ENCODE peak calls at places on chromosome 10, in ten cellular contexts. One of them, this sample, is unnamed.

GRCh38 chr10:14253079-14253478 is 77.6 kb downstream of the FRMD4A start:
- DNase-seq in HFF-Myc: no peak
- DNase-seq in progenitor cell of endocrine pancreas: no peak
- DNase-seq in esophagus squamous epithelium: no peak
- DNase-seq in cardiac fibroblast: no peak
- DNase-seq in endothelial cell: no peak
- DNase-seq in MM.1S: no peak
- DNase-seq in breast epithelium: no peak
- DNase-seq in neural crest cell: no peak
- DNase-seq in foreskin keratinocyte: no peak
- DNase-seq in this sample: no peak

GRCh38 chr10:79049931-79050895 is 18.6 kb upstream of the ZMIZ1 start:
- DNase-seq in HFF-Myc: no peak
- DNase-seq in progenitor cell of endocrine pancreas: no peak
- DNase-seq in esophagus squamous epithelium: no peak
- DNase-seq in cardiac fibroblast: no peak
- DNase-seq in endothelial cell: no peak
- DNase-seq in MM.1S: no peak
- DNase-seq in breast epithelium: no peak
- DNase-seq in neural crest cell: no peak
- DNase-seq in foreskin keratinocyte: no peak
- DNase-seq in this sample: no peak

GRCh38 chr10:8149991-8150390 is 95.5 kb downstream of the GATA3 start:
- DNase-seq in HFF-Myc: no peak
- DNase-seq in progenitor cell of endocrine pancreas: no peak
- DNase-seq in esophagus squamous epithelium: no peak
- DNase-seq in cardiac fibroblast: no peak
- DNase-seq in endothelial cell: no peak
- DNase-seq in MM.1S: no peak
- DNase-seq in breast epithelium: no peak
- DNase-seq in neural crest cell: no peak
- DNase-seq in foreskin keratinocyte: no peak
- DNase-seq in this sample: no peak

GRCh38 chr10:117551322-117552155 is 9.0 kb downstream of the EMX2 start:
- DNase-seq in HFF-Myc: no peak
- DNase-seq in progenitor cell of endocrine pancreas: no peak
- DNase-seq in esophagus squamous epithelium: no peak
- DNase-seq in cardiac fibroblast: no peak
- DNase-seq in endothelial cell: no peak
- DNase-seq in MM.1S: no peak
- DNase-seq in breast epithelium: no peak
- DNase-seq in neural crest cell: no peak
- DNase-seq in foreskin keratinocyte: no peak
- DNase-seq in this sample: no peak

GRCh38 chr10:86706401-86706841 is 38.1 kb downstream of the LDB3 start:
- DNase-seq in HFF-Myc: no peak
- DNase-seq in progenitor cell of endocrine pancreas: no peak
- DNase-seq in esophagus squamous epithelium: no peak
- DNase-seq in cardiac fibroblast: no peak
- DNase-seq in endothelial cell: no peak
- DNase-seq in MM.1S: no peak
- DNase-seq in breast epithelium: no peak
- DNase-seq in neural crest cell: no peak
- DNase-seq in foreskin keratinocyte: no peak
- DNase-seq in this sample: no peak

GRCh38 chr10:96267234-96267705 is 4.1 kb downstream of the BLNK start:
- DNase-seq in HFF-Myc: no peak
- DNase-seq in progenitor cell of endocrine pancreas: no peak
- DNase-seq in esophagus squamous epithelium: no peak
- DNase-seq in cardiac fibroblast: no peak
- DNase-seq in endothelial cell: no peak
- DNase-seq in MM.1S: no peak
- DNase-seq in breast epithelium: no peak
- DNase-seq in neural crest cell: no peak
- DNase-seq in foreskin keratinocyte: peak
- DNase-seq in this sample: no peak

GRCh38 chr10:1029838-1030237 is 4.2 kb upstream of the IDI2 start:
- DNase-seq in HFF-Myc: no peak
- DNase-seq in progenitor cell of endocrine pancreas: no peak
- DNase-seq in esophagus squamous epithelium: no peak
- DNase-seq in cardiac fibroblast: no peak
- DNase-seq in endothelial cell: no peak
- DNase-seq in MM.1S: no peak
- DNase-seq in breast epithelium: no peak
- DNase-seq in neural crest cell: no peak
- DNase-seq in foreskin keratinocyte: no peak
- DNase-seq in this sample: no peak

GRCh38 chr10:121919666-121920065 is 8.2 kb downstream of the ATE1 start:
- DNase-seq in HFF-Myc: no peak
- DNase-seq in progenitor cell of endocrine pancreas: no peak
- DNase-seq in esophagus squamous epithelium: no peak
- DNase-seq in cardiac fibroblast: no peak
- DNase-seq in endothelial cell: no peak
- DNase-seq in MM.1S: no peak
- DNase-seq in breast epithelium: no peak
- DNase-seq in neural crest cell: no peak
- DNase-seq in foreskin keratinocyte: no peak
- DNase-seq in this sample: no peak

GRCh38 chr10:24215603-24216002 is 6.7 kb downstream of the KIAA1217 start:
- DNase-seq in HFF-Myc: no peak
- DNase-seq in progenitor cell of endocrine pancreas: no peak
- DNase-seq in esophagus squamous epithelium: no peak
- DNase-seq in cardiac fibroblast: no peak
- DNase-seq in endothelial cell: no peak
- DNase-seq in MM.1S: no peak
- DNase-seq in breast epithelium: no peak
- DNase-seq in neural crest cell: no peak
- DNase-seq in foreskin keratinocyte: no peak
- DNase-seq in this sample: no peak

GRCh38 chr10:119252051-119252465 is 44.7 kb downstream of the GRK5 start:
- DNase-seq in HFF-Myc: no peak
- DNase-seq in progenitor cell of endocrine pancreas: no peak
- DNase-seq in esophagus squamous epithelium: no peak
- DNase-seq in cardiac fibroblast: peak
- DNase-seq in endothelial cell: no peak
- DNase-seq in MM.1S: no peak
- DNase-seq in breast epithelium: no peak
- DNase-seq in neural crest cell: no peak
- DNase-seq in foreskin keratinocyte: no peak
- DNase-seq in this sample: no peak

GRCh38 chr10:54060572-54060971 is 740.5 kb downstream of the PCDH15 start:
- DNase-seq in HFF-Myc: no peak
- DNase-seq in progenitor cell of endocrine pancreas: no peak
- DNase-seq in esophagus squamous epithelium: no peak
- DNase-seq in cardiac fibroblast: no peak
- DNase-seq in endothelial cell: no peak
- DNase-seq in MM.1S: no peak
- DNase-seq in breast epithelium: no peak
- DNase-seq in neural crest cell: no peak
- DNase-seq in foreskin keratinocyte: no peak
- DNase-seq in this sample: no peak

GRCh38 chr10:62426086-62426485 is 51.9 kb downstream of the ZNF365 start:
- DNase-seq in HFF-Myc: peak
- DNase-seq in progenitor cell of endocrine pancreas: no peak
- DNase-seq in esophagus squamous epithelium: no peak
- DNase-seq in cardiac fibroblast: no peak
- DNase-seq in endothelial cell: no peak
- DNase-seq in MM.1S: no peak
- DNase-seq in breast epithelium: no peak
- DNase-seq in neural crest cell: no peak
- DNase-seq in foreskin keratinocyte: peak
- DNase-seq in this sample: no peak

GRCh38 chr10:55628260-55628701 is 732.8 kb downstream of the ZWINT start:
- DNase-seq in HFF-Myc: no peak
- DNase-seq in progenitor cell of endocrine pancreas: peak
- DNase-seq in esophagus squamous epithelium: no peak
- DNase-seq in cardiac fibroblast: no peak
- DNase-seq in endothelial cell: peak
- DNase-seq in MM.1S: no peak
- DNase-seq in breast epithelium: no peak
- DNase-seq in neural crest cell: peak
- DNase-seq in foreskin keratinocyte: no peak
- DNase-seq in this sample: peak

GRCh38 chr10:91907914-91908357 is 1.4 kb downstream of the FGFBP3 start:
- DNase-seq in HFF-Myc: no peak
- DNase-seq in progenitor cell of endocrine pancreas: no peak
- DNase-seq in esophagus squamous epithelium: no peak
- DNase-seq in cardiac fibroblast: no peak
- DNase-seq in endothelial cell: no peak
- DNase-seq in MM.1S: no peak
- DNase-seq in breast epithelium: no peak
- DNase-seq in neural crest cell: no peak
- DNase-seq in foreskin keratinocyte: no peak
- DNase-seq in this sample: peak

GRCh38 chr10:49448924-49449323 is 53.0 kb upstream of the DRGX start:
- DNase-seq in HFF-Myc: no peak
- DNase-seq in progenitor cell of endocrine pancreas: no peak
- DNase-seq in esophagus squamous epithelium: no peak
- DNase-seq in cardiac fibroblast: no peak
- DNase-seq in endothelial cell: no peak
- DNase-seq in MM.1S: no peak
- DNase-seq in breast epithelium: no peak
- DNase-seq in neural crest cell: no peak
- DNase-seq in foreskin keratinocyte: peak
- DNase-seq in this sample: no peak

GRCh38 chr10:102347236-102347828 is 48.2 kb upstream of the NFKB2 start:
- DNase-seq in HFF-Myc: no peak
- DNase-seq in progenitor cell of endocrine pancreas: peak
- DNase-seq in esophagus squamous epithelium: no peak
- DNase-seq in cardiac fibroblast: peak
- DNase-seq in endothelial cell: peak
- DNase-seq in MM.1S: no peak
- DNase-seq in breast epithelium: peak
- DNase-seq in neural crest cell: peak
- DNase-seq in foreskin keratinocyte: no peak
- DNase-seq in this sample: no peak

GRCh38 chr10:93074597-93075368 is 1.1 kb downstream of the CYP26A1 start:
- DNase-seq in HFF-Myc: no peak
- DNase-seq in progenitor cell of endocrine pancreas: no peak
- DNase-seq in esophagus squamous epithelium: no peak
- DNase-seq in cardiac fibroblast: no peak
- DNase-seq in endothelial cell: no peak
- DNase-seq in MM.1S: peak
- DNase-seq in breast epithelium: peak
- DNase-seq in neural crest cell: no peak
- DNase-seq in foreskin keratinocyte: no peak
- DNase-seq in this sample: no peak

GRCh38 chr10:12489806-12490205 is 140.5 kb downstream of the CAMK1D start:
- DNase-seq in HFF-Myc: no peak
- DNase-seq in progenitor cell of endocrine pancreas: no peak
- DNase-seq in esophagus squamous epithelium: no peak
- DNase-seq in cardiac fibroblast: no peak
- DNase-seq in endothelial cell: no peak
- DNase-seq in MM.1S: no peak
- DNase-seq in breast epithelium: no peak
- DNase-seq in neural crest cell: no peak
- DNase-seq in foreskin keratinocyte: no peak
- DNase-seq in this sample: no peak
- TF ChIP-seq CTCF in HFF-Myc: no peak
- TF ChIP-seq CTCF in progenitor cell of endocrine pancreas: no peak
- TF ChIP-seq CTCF in esophagus squamous epithelium: no peak
- TF ChIP-seq CTCF in cardiac fibroblast: no peak
- TF ChIP-seq CTCF in endothelial cell: no peak
- TF ChIP-seq CTCF in MM.1S: no peak
- TF ChIP-seq CTCF in breast epithelium: no peak
- TF ChIP-seq CTCF in neural crest cell: no peak
- TF ChIP-seq CTCF in foreskin keratinocyte: no peak
- TF ChIP-seq CTCF in this sample: no peak

GRCh38 chr10:17586741-17587720 is 30.1 kb downstream of the HACD1 start:
- DNase-seq in HFF-Myc: peak
- DNase-seq in progenitor cell of endocrine pancreas: no peak
- DNase-seq in esophagus squamous epithelium: no peak
- DNase-seq in cardiac fibroblast: peak
- DNase-seq in endothelial cell: no peak
- DNase-seq in MM.1S: no peak
- DNase-seq in breast epithelium: no peak
- DNase-seq in neural crest cell: no peak
- DNase-seq in foreskin keratinocyte: peak
- DNase-seq in this sample: no peak
- TF ChIP-seq CTCF in HFF-Myc: no peak
- TF ChIP-seq CTCF in progenitor cell of endocrine pancreas: no peak
- TF ChIP-seq CTCF in esophagus squamous epithelium: no peak
- TF ChIP-seq CTCF in cardiac fibroblast: no peak
- TF ChIP-seq CTCF in endothelial cell: no peak
- TF ChIP-seq CTCF in MM.1S: no peak
- TF ChIP-seq CTCF in breast epithelium: no peak
- TF ChIP-seq CTCF in neural crest cell: no peak
- TF ChIP-seq CTCF in foreskin keratinocyte: no peak
- TF ChIP-seq CTCF in this sample: no peak

DNA sequence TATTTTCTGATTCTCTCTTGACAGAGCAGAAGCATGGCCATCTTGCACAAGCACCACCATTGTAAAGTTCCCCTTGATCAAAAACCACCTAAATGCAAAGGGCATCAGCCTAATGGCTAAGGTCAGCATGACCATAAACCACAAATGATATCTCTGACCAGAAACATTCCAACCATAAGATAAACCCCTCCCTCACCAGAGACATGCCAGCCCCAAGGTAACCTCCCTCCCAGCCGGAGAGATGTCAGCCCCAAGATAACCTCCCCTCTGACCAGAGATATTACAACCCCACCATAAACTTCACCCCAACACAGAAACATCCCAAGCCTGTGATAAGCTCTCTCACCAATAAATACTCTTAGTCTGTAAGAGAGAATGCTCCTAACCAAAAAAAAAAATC is 72.1 kb upstream of the CDK1 start:
- DNase-seq in HFF-Myc: no peak
- DNase-seq in progenitor cell of endocrine pancreas: no peak
- DNase-seq in esophagus squamous epithelium: no peak
- DNase-seq in cardiac fibroblast: no peak
- DNase-seq in endothelial cell: no peak
- DNase-seq in MM.1S: no peak
- DNase-seq in breast epithelium: no peak
- DNase-seq in neural crest cell: no peak
- DNase-seq in foreskin keratinocyte: no peak
- DNase-seq in this sample: no peak
- TF ChIP-seq CTCF in HFF-Myc: no peak
- TF ChIP-seq CTCF in progenitor cell of endocrine pancreas: no peak
- TF ChIP-seq CTCF in esophagus squamous epithelium: no peak
- TF ChIP-seq CTCF in cardiac fibroblast: no peak
- TF ChIP-seq CTCF in endothelial cell: no peak
- TF ChIP-seq CTCF in MM.1S: no peak
- TF ChIP-seq CTCF in breast epithelium: no peak
- TF ChIP-seq CTCF in neural crest cell: no peak
- TF ChIP-seq CTCF in foreskin keratinocyte: no peak
- TF ChIP-seq CTCF in this sample: no peak

DNA sequence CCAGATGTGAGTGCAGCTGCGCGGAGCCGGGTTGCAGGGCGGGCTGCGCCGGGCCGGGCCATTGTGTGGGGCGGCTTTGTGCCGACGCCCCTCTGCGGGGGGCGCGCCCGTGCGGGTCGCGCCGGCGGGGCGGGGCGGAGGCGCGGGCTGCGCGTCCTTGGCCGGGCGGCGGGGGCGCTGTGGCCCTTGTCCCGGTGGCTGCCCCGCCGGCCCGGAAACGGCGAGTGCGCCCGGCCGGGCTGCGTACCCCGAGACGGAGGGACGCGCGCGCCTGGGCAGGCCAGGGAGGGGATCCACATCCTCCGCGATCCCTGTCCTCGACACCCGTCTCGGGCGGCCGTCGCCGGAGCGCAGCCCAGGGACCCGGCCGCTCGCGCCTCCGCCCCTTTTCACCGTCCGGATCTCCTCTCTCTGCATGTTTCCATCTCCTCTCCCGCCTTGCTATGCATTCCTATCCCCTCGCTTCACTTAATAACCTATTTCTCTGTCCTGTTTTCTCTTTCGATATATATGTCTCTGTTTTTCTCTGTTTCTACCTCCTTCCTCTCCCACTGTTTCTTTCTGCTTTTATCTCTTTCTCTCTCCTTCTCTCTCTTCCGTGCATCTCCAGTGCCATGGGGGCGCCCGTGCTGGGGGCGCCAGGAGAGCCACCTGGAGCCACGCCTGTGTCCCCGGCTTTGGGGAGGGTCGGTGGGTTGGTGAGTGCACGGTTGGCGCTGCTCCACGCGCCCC is 765 bp downstream of the PFKFB3 start:
- DNase-seq in HFF-Myc: no peak
- DNase-seq in progenitor cell of endocrine pancreas: peak
- DNase-seq in esophagus squamous epithelium: no peak
- DNase-seq in cardiac fibroblast: peak
- DNase-seq in endothelial cell: peak
- DNase-seq in MM.1S: peak
- DNase-seq in breast epithelium: peak
- DNase-seq in neural crest cell: peak
- DNase-seq in foreskin keratinocyte: peak
- DNase-seq in this sample: peak
- TF ChIP-seq CTCF in HFF-Myc: no peak
- TF ChIP-seq CTCF in progenitor cell of endocrine pancreas: peak
- TF ChIP-seq CTCF in esophagus squamous epithelium: peak
- TF ChIP-seq CTCF in cardiac fibroblast: peak
- TF ChIP-seq CTCF in endothelial cell: no peak
- TF ChIP-seq CTCF in MM.1S: no peak
- TF ChIP-seq CTCF in breast epithelium: peak
- TF ChIP-seq CTCF in neural crest cell: peak
- TF ChIP-seq CTCF in foreskin keratinocyte: peak
- TF ChIP-seq CTCF in this sample: no peak